ENCODE peak calls at places on chromosome 19, in eight cellular contexts. E, R, S, B, M, Y, F and X are unnamed samples.

GRCh38 chr19:55660404-55660803 is 5.6 kb downstream of the U2AF2 start:
- DNase-seq in E (no peak), S (no peak), F (no peak), B (no peak), R (no peak), Y (no peak), M (no peak), X (no peak)

GRCh38 chr19:41427647-41428480 is 690 bp upstream of the B3GNT8 start:
- DNase-seq in F (peak), Y (no peak), R (peak), B (peak), E (no peak), S (no peak), M (peak), X (no peak)

GRCh38 chr19:16338470-16339360 is 14.1 kb downstream of the KLF2 start:
- DNase-seq in Y (no peak), M (no peak), F (no peak), B (peak), R (peak), E (peak), S (peak), X (no peak)

GRCh38 chr19:49327878-49328544 is 3.0 kb upstream of the SLC6A16 start:
- DNase-seq in B (no peak), E (peak), Y (no peak), F (no peak), S (peak), M (peak), R (no peak), X (no peak)

GRCh38 chr19:29267701-29268100 is 54.8 kb upstream of the UQCRFS1 start:
- DNase-seq in M (no peak), Y (no peak), S (no peak), B (no peak), R (no peak), F (no peak), E (no peak), X (no peak)

GRCh38 chr19:40228863-40229262 is 2.4 kb upstream of the CCNP start:
- DNase-seq in E (no peak), Y (no peak), B (no peak), R (no peak), M (no peak), F (no peak), S (no peak), X (no peak)

GRCh38 chr19:31285744-31286143 is 63.5 kb downstream of the TSHZ3 start:
- DNase-seq in B (no peak), S (peak), Y (no peak), E (peak), R (peak), M (peak), F (no peak), X (no peak)

GRCh38 chr19:55461259-55461973 is at the start of gene ISOC2:
- DNase-seq in M (peak), S (peak), B (peak), F (peak), Y (peak), E (peak), R (peak), X (peak)

GRCh38 chr19:42269518-42270345 is 680 bp downstream of the CIC start:
- DNase-seq in R (peak), B (peak), F (no peak), Y (no peak), S (no peak), M (no peak), E (no peak), X (no peak)

GRCh38 chr19:5434351-5434917 is 20.8 kb upstream of the ZNRF4 start:
- DNase-seq in Y (no peak), F (no peak), R (no peak), S (no peak), M (no peak), B (no peak), E (peak), X (no peak)

GRCh38 chr19:18948075-18948975 is 7.3 kb upstream of the HOMER3 start:
- DNase-seq in S (no peak), Y (no peak), B (no peak), F (no peak), M (no peak), R (no peak), E (no peak), X (no peak)

GRCh38 chr19:50239916-50240585 is 36.6 kb downstream of the MYH14 start:
- DNase-seq in F (no peak), B (no peak), R (no peak), Y (no peak), S (no peak), M (no peak), E (no peak), X (no peak)

GRCh38 chr19:17184381-17184841 is 30.7 kb upstream of the USE1 start:
- DNase-seq in F (no peak), R (no peak), Y (no peak), B (no peak), M (no peak), S (no peak), E (no peak), X (no peak)

GRCh38 chr19:34725400-34725799 is 8.6 kb upstream of the ZNF181 start:
- DNase-seq in M (no peak), Y (no peak), F (no peak), S (no peak), B (no peak), R (no peak), E (no peak), X (no peak)

GRCh38 chr19:34364462-34364829 is 550 bp upstream of the GPI start:
- DNase-seq in S (no peak), Y (no peak), E (no peak), F (no peak), M (no peak), R (no peak), B (no peak), X (no peak)

GRCh38 chr19:29502581-29502850 is 23.3 kb upstream of the VSTM2B start:
- DNase-seq in F (no peak), Y (no peak), E (no peak), B (no peak), M (no peak), S (no peak), R (no peak), X (no peak)

GRCh38 chr19:51830263-51830662 is 35.3 kb downstream of the FPR3 start:
- DNase-seq in B (no peak), R (no peak), F (peak), S (no peak), Y (no peak), M (no peak), E (no peak), X (no peak)

GRCh38 chr19:33374406-33374703 is 846 bp downstream of the CEBPG start:
- DNase-seq in F (no peak), M (peak), B (no peak), E (peak), Y (no peak), S (no peak), R (no peak), X (no peak)

GRCh38 chr19:42601811-42602443 is 7.2 kb upstream of the CEACAM8 start:
- DNase-seq in B (no peak), M (peak), Y (no peak), R (no peak), E (peak), S (no peak), F (no peak), X (no peak)

GRCh38 chr19:5403968-5404640 is 51.1 kb upstream of the ZNRF4 start:
- DNase-seq in Y (no peak), M (peak), R (peak), E (peak), B (peak), S (peak), F (peak), X (peak)

GRCh38 chr19:22427587-22428298 is 5.6 kb upstream of the ZNF98 start:
- DNase-seq in B (no peak), E (no peak), M (no peak), R (no peak), F (no peak), Y (no peak), S (no peak), X (no peak)

GRCh38 chr19:543912-544608 is at the start of gene GZMM:
- DNase-seq in R (no peak), S (no peak), B (no peak), E (no peak), F (no peak), M (no peak), Y (no peak), X (no peak)

GRCh38 chr19:2648099-2648498 is 54.4 kb downstream of the GNG7 start:
- DNase-seq in R (no peak), F (no peak), B (no peak), Y (no peak), M (no peak), S (no peak), E (no peak), X (no peak)

GRCh38 chr19:42433503-42434260 is 6.5 kb upstream of the LIPE start:
- DNase-seq in E (no peak), B (peak), Y (no peak), F (peak), M (peak), S (peak), R (peak), X (peak)

GRCh38 chr19:3310711-3311110 is 55.7 kb upstream of the NFIC start:
- DNase-seq in M (no peak), Y (no peak), B (no peak), R (no peak), F (no peak), S (no peak), E (no peak), X (no peak)

GRCh38 chr19:1970003-1970805 is 29.2 kb downstream of the CSNK1G2 start:
- DNase-seq in Y (no peak), B (no peak), M (no peak), S (no peak), E (peak), R (no peak), F (no peak), X (no peak)

GRCh38 chr19:49861127-49861526 is 6.2 kb downstream of the PNKP start:
- DNase-seq in R (peak), F (no peak), M (no peak), B (peak), E (no peak), Y (no peak), S (no peak), X (peak)

GRCh38 chr19:33397536-33398360 is 24.2 kb downstream of the CEBPG start:
- DNase-seq in F (no peak), E (no peak), Y (no peak), R (peak), S (no peak), M (peak), B (no peak), X (no peak)

GRCh38 chr19:2476451-2477140 is 669 bp downstream of the GADD45B start:
- DNase-seq in R (peak), B (peak), M (peak), Y (no peak), F (peak), S (peak), E (peak), X (peak)

GRCh38 chr19:38900816-38901215 is 1.0 kb downstream of the NFKBIB start:
- DNase-seq in M (no peak), S (no peak), R (no peak), F (no peak), E (no peak), Y (no peak), B (no peak), X (no peak)
- H3K27ac ChIP-seq in M (no peak), S (no peak), R (peak), F (no peak), E (no peak), Y (no peak), B (no peak), X (no peak)

DNA sequence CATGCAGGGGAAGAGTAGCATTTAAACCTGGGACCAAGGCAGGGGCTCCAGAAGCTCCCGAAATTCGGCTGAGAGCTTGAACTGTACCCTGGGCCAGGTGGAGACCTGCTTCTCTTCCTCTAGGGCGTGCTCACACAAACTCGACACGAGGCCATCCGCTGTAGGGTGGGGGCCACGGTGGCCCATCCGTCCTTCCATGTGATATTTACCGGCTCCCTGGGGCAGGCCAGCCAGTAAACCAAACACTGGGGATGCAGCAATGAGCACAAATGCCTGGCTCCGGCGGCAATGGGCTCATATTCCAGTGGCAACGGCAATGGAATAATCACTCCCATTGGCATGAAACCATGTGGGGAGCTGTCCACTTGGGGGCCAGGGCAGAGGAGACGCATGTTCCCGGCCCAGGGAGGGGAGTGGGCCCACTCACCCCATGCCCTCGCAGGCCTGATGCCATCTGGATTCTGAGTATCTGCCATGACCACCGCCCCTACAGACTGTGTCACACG is 10.8 kb downstream of the SH3GL1 start:
- DNase-seq in Y (no peak), F (no peak), B (peak), M (no peak), S (no peak), R (no peak), E (no peak), X (no peak)
- H3K27ac ChIP-seq in Y (peak), F (no peak), B (peak), M (peak), S (peak), R (peak), E (peak), X (peak)

GRCh38 chr19:8368136-8368535 is 4.2 kb downstream of the ANGPTL4 start:
- DNase-seq in R (no peak), S (no peak), M (no peak), E (no peak), Y (no peak), F (no peak), B (no peak), X (no peak)
- H3K27ac ChIP-seq in R (no peak), S (peak), M (no peak), E (no peak), Y (no peak), F (no peak), B (peak), X (no peak)

DNA sequence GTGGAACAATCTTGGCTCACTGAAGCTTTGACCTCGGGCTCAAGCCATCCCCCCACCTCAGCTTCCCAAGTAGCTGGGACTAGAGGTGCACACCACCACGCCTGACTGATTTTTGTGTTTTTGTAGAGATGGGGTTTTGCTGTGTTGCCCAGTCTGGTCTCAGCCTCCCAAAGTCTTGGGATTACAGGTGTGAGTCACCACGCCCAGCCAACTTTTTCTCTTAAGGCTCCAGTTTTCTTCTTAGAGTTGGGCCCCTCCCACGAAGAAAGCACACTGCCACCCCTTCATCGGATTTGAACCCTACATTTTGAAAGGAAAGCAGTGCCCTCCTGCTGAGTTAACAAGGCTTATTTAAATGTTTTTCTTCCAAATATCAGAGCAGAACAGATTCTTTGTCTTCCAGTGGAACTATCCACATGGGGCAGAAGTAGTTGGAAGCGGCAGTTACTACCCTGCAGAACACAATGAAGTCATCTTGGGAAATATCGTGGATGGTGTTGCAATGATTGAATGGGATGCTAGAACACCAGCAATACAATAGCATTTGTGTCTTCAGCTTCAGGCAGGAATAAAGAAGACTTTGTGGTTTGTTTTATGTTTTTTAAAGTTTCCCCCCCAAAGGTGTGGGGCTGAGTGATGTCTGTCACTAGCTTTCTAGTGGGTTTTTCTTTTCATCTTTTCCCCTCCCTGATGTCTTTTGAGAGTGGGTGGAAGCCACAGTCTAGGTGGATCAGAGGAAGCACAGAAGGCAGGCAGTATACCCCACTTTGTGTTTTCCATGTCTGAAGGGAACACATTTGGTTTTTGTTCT is 8.9 kb downstream of the ACTN4 start:
- DNase-seq in R (no peak), E (peak), F (no peak), Y (no peak), S (no peak), B (no peak), M (no peak), X (no peak)
- H3K27ac ChIP-seq in R (peak), E (peak), F (peak), Y (peak), S (peak), B (peak), M (no peak), X (peak)

GRCh38 chr19:43780706-43781525 is at the start of gene KCNN4:
- DNase-seq in M (no peak), B (no peak), F (no peak), R (no peak), E (peak), Y (no peak), S (no peak), X (no peak)
- H3K27ac ChIP-seq in M (no peak), B (no peak), F (no peak), R (no peak), E (no peak), Y (peak), S (no peak), X (no peak)

DNA sequence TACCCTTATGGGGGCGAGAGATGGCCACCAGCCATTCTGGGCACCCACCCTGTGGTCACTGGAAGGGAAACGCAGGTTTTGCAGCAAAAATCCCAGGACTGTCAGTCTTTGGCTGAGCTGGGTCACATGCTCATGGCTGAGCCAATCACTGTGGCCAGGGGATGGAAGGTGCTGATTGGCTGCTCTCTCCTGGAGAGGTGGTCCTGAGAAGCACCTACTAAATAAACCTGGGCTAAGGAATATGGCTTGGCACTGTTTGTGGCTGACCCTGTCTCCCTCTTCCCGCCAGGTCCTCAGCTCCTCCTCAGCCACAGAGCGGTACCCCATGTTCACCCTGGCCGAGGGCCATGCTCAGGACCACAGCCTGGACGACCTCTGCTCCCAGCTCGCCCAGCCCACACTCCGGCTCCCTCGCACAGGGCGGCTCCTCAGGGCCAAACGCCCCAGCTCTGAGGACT is 8.9 kb downstream of the ATG4D start:
- DNase-seq in Y (no peak), E (peak), S (no peak), R (no peak), M (no peak), B (no peak), F (no peak), X (no peak)
- H3K27ac ChIP-seq in Y (no peak), E (no peak), S (no peak), R (no peak), M (no peak), B (no peak), F (no peak), X (no peak)

GRCh38 chr19:35902870-35903475 is 644 bp downstream of the HCST start:
- DNase-seq in S (no peak), R (no peak), B (no peak), F (no peak), E (no peak), Y (no peak), M (no peak), X (no peak)

GRCh38 chr19:35903550-35904179 is 1.3 kb downstream of the HCST start:
- DNase-seq in R (peak), S (peak), E (peak), M (peak), Y (no peak), F (peak), B (peak), X (peak)

GRCh38 chr19:35907377-35907745 is 734 bp downstream of the TYROBP start:
- DNase-seq in E (no peak), M (no peak), F (no peak), R (no peak), Y (no peak), S (no peak), B (no peak), X (no peak)

GRCh38 chr19:35904312-35905068 is 2.2 kb downstream of the HCST start:
- DNase-seq in F (no peak), Y (no peak), S (no peak), E (no peak), R (no peak), M (no peak), B (no peak), X (no peak)

GRCh38 chr19:35905178-35905727 is 2.8 kb downstream of the TYROBP start:
- DNase-seq in E (peak), M (no peak), R (no peak), F (no peak), Y (no peak), B (no peak), S (no peak), X (no peak)
- H3K27ac ChIP-seq in E (no peak), M (no peak), R (no peak), F (peak), Y (no peak), B (no peak), S (no peak), X (peak)

GRCh38 chr19:7104783-7105447 is 35.4 kb downstream of the ZNF557 start:
- DNase-seq in M (no peak), Y (no peak), F (no peak), E (no peak), S (no peak), B (no peak), R (no peak), X (no peak)

GRCh38 chr19:7099597-7099921 is 30.1 kb downstream of the ZNF557 start:
- DNase-seq in R (no peak), M (no peak), F (no peak), Y (no peak), S (no peak), B (no peak), E (no peak), X (no peak)

GRCh38 chr19:7098096-7098495 is 28.6 kb downstream of the ZNF557 start:
- DNase-seq in F (no peak), B (no peak), S (no peak), M (no peak), R (no peak), E (no peak), Y (no peak), X (no peak)

GRCh38 chr19:7098701-7099596 is 29.4 kb downstream of the ZNF557 start:
- DNase-seq in S (peak), B (peak), F (peak), E (peak), R (peak), M (peak), Y (no peak), X (peak)

GRCh38 chr19:7101498-7102253 is 32.2 kb downstream of the ZNF557 start:
- DNase-seq in Y (no peak), S (no peak), B (no peak), E (no peak), F (no peak), R (no peak), M (no peak), X (no peak)
- H3K27ac ChIP-seq in Y (no peak), S (no peak), B (no peak), E (no peak), F (no peak), R (no peak), M (no peak), X (no peak)